ENCODE peak calls at places on chromosomes 1 and 21, in seven cellular contexts. N, J, T, O, A, W and R are unnamed samples. For H3K27me3, the result is how much of the 10 kb centered on the place peaks cover.

GRCh38 chr1:207059881-207060280 is 6.8 kb downstream of the PFKFB2 start:
- DNase-seq in T (no peak), J (no peak), W (no peak), A (no peak), O (no peak), N (no peak), R (no peak)

GRCh38 chr1:56686171-56686570 is 41.1 kb downstream of the PRKAA2 start:
- DNase-seq in N (no peak), A (no peak), O (no peak), T (peak), W (no peak), J (no peak), R (no peak)

GRCh38 chr1:51518033-51518729 is 885 bp downstream of the EPS15 start:
- DNase-seq in J (peak), W (peak), N (peak), O (peak), A (peak), T (no peak), R (no peak)

GRCh38 chr21:46188226-46189212 is 4.3 kb upstream of the SPATC1L start:
- DNase-seq in N (peak), J (no peak), T (peak), O (peak), A (peak), W (peak), R (no peak)

GRCh38 chr1:3898994-3899775 is 887 bp downstream of the C1orf174 start:
- DNase-seq in J (no peak), T (no peak), A (no peak), N (no peak), O (no peak), W (no peak), R (no peak)

GRCh38 chr1:5847013-5847654 is 145.1 kb downstream of the NPHP4 start:
- DNase-seq in T (peak), W (no peak), N (peak), O (no peak), A (no peak), J (no peak), R (no peak)

GRCh38 chr1:165516469-165516868 is 27.3 kb upstream of the LRRC52 start:
- DNase-seq in J (no peak), T (no peak), W (no peak), A (no peak), O (no peak), N (no peak), R (no peak)

GRCh38 chr1:223217781-223218180 is 74.7 kb upstream of the TLR5 start:
- DNase-seq in T (no peak), W (no peak), J (no peak), A (no peak), O (no peak), N (no peak), R (no peak)

GRCh38 chr1:31764307-31765040 is at the start of gene ADGRB2:
- DNase-seq in A (no peak), W (peak), O (no peak), J (no peak), T (no peak), N (no peak), R (no peak)

GRCh38 chr1:204073837-204074273 is 940 bp downstream of the SOX13 start:
- DNase-seq in O (no peak), T (no peak), N (no peak), J (peak), W (no peak), A (no peak), R (no peak)

GRCh38 chr1:169901119-169901518 is 7.4 kb upstream of the SCYL3 start:
- DNase-seq in W (no peak), O (no peak), N (no peak), J (no peak), A (no peak), T (no peak), R (no peak)

GRCh38 chr1:100065969-100066227 is 66.8 kb downstream of the SASS6 start:
- DNase-seq in N (no peak), W (no peak), O (no peak), A (no peak), T (no peak), J (no peak), R (no peak)

GRCh38 chr1:116871772-116872146 is 38.0 kb upstream of the PTGFRN start:
- DNase-seq in A (no peak), W (no peak), T (no peak), N (no peak), J (no peak), O (no peak), R (no peak)

GRCh38 chr1:39826583-39826982 is 37.9 kb upstream of the BMP8B start:
- DNase-seq in O (no peak), W (no peak), J (no peak), N (no peak), T (no peak), A (no peak), R (no peak)

GRCh38 chr1:207841318-207841717 is 69.6 kb downstream of the CD34 start:
- DNase-seq in J (no peak), O (no peak), T (no peak), W (no peak), A (no peak), N (no peak), R (no peak)

GRCh38 chr1:28553229-28553930 is 495 bp downstream of the TRNAU1AP start:
- DNase-seq in A (peak), N (no peak), O (peak), J (peak), T (peak), W (peak), R (peak)

GRCh38 chr1:205515781-205516253 is 11.3 kb downstream of the CDK18 start:
- DNase-seq in W (peak), N (peak), T (peak), A (no peak), O (peak), J (peak), R (no peak)

GRCh38 chr1:226637147-226637935 is 88.8 kb downstream of the STUM start:
- DNase-seq in J (no peak), W (peak), O (peak), A (no peak), T (no peak), N (no peak), R (no peak)

GRCh38 chr1:234730542-234731370 is 120.8 kb upstream of the IRF2BP2 start:
- DNase-seq in O (no peak), J (no peak), T (no peak), N (no peak), W (no peak), A (no peak), R (no peak)

GRCh38 chr1:151581946-151582345 is 29.9 kb upstream of the SNX27 start:
- DNase-seq in O (no peak), A (no peak), T (no peak), N (no peak), J (no peak), W (no peak), R (no peak)

GRCh38 chr1:10528066-10529014 is 53.6 kb downstream of the PEX14 start:
- DNase-seq in J (peak), T (peak), N (peak), A (peak), W (no peak), O (no peak), R (peak)

GRCh38 chr1:170634819-170635410 is 29.0 kb upstream of the PRRX1 start:
- DNase-seq in N (no peak), W (no peak), T (no peak), O (no peak), A (no peak), J (no peak), R (no peak)

GRCh38 chr1:61284933-61285332 is 202.6 kb downstream of the NFIA start:
- DNase-seq in N (no peak), A (no peak), J (no peak), W (no peak), T (no peak), O (no peak), R (no peak)

GRCh38 chr1:48031676-48032075 is 34.5 kb upstream of the TRABD2B start:
- DNase-seq in A (no peak), N (no peak), T (no peak), W (no peak), J (no peak), O (no peak), R (no peak)

GRCh38 chr1:26154750-26155149 is 4.1 kb upstream of the FAM110D start:
- DNase-seq in O (no peak), W (no peak), N (no peak), A (no peak), J (no peak), T (no peak), R (no peak)

GRCh38 chr1:68269637-68270430 is 37.5 kb upstream of the WLS start:
- DNase-seq in T (peak), J (peak), N (peak), W (no peak), A (no peak), O (no peak), R (peak)

GRCh38 chr1:15244813-15245212 is 2.2 kb upstream of the FHAD1 start:
- DNase-seq in N (no peak), W (no peak), T (no peak), O (no peak), J (no peak), A (no peak), R (no peak)

GRCh38 chr1:32179193-32179442 is 357 bp upstream of the TXLNA start:
- DNase-seq in W (no peak), A (no peak), O (no peak), N (no peak), T (no peak), J (no peak), R (no peak)

GRCh38 chr1:115112496-115113375 is 23.4 kb upstream of the TSPAN2 start:
- DNase-seq in T (no peak), O (peak), A (no peak), N (peak), J (no peak), W (peak), R (no peak)

GRCh38 chr1:203911806-203912205 is 50.4 kb downstream of the SNRPE start:
- DNase-seq in N (no peak), T (no peak), O (no peak), W (no peak), J (no peak), A (no peak), R (no peak)

GRCh38 chr1:15953294-15953771 is 22.6 kb downstream of the ZBTB17 start:
- DNase-seq in N (no peak), O (no peak), A (no peak), W (peak), T (no peak), J (peak), R (no peak)

GRCh38 chr1:28640766-28641165 is 2.1 kb downstream of the TAF12 start:
- DNase-seq in O (no peak), A (no peak), N (no peak), J (no peak), T (peak), W (no peak), R (no peak)

GRCh38 chr1:161772397-161772796 is 6.3 kb downstream of the ATF6 start:
- DNase-seq in W (no peak), O (no peak), T (no peak), A (no peak), N (no peak), J (no peak), R (no peak)

GRCh38 chr21:29125199-29125598 is 5.2 kb upstream of the MAP3K7CL start:
- DNase-seq in J (no peak), A (no peak), O (no peak), T (no peak), N (no peak), W (no peak), R (no peak)
- H3K27me3 ChIP-seq in J (under half), A (under half), O (under half), T (under half), N (under half), W (under half), R (under half)

GRCh38 chr1:17916702-17917101 is 161.6 kb downstream of the ACTL8 start:
- DNase-seq in W (no peak), A (no peak), N (no peak), O (no peak), T (no peak), J (no peak), R (no peak)
- H3K27me3 ChIP-seq in W (under half), A (under half), N (under half), O (half or more), T (under half), J (under half), R (under half)

GRCh38 chr21:45029968-45030636 is 44.3 kb upstream of the ADARB1 start:
- DNase-seq in W (peak), A (no peak), J (no peak), N (no peak), O (no peak), T (no peak), R (no peak)

GRCh38 chr21:45032977-45033705 is 41.2 kb upstream of the ADARB1 start:
- DNase-seq in O (no peak), T (no peak), J (no peak), N (peak), A (no peak), W (no peak), R (no peak)

GRCh38 chr21:45032332-45032731 is 42.0 kb upstream of the ADARB1 start:
- DNase-seq in A (no peak), J (no peak), N (no peak), T (no peak), W (no peak), O (no peak), R (no peak)

GRCh38 chr21:45030637-45031218 is 43.7 kb upstream of the ADARB1 start:
- DNase-seq in W (peak), O (no peak), N (no peak), A (no peak), T (no peak), J (no peak), R (no peak)

DNA sequence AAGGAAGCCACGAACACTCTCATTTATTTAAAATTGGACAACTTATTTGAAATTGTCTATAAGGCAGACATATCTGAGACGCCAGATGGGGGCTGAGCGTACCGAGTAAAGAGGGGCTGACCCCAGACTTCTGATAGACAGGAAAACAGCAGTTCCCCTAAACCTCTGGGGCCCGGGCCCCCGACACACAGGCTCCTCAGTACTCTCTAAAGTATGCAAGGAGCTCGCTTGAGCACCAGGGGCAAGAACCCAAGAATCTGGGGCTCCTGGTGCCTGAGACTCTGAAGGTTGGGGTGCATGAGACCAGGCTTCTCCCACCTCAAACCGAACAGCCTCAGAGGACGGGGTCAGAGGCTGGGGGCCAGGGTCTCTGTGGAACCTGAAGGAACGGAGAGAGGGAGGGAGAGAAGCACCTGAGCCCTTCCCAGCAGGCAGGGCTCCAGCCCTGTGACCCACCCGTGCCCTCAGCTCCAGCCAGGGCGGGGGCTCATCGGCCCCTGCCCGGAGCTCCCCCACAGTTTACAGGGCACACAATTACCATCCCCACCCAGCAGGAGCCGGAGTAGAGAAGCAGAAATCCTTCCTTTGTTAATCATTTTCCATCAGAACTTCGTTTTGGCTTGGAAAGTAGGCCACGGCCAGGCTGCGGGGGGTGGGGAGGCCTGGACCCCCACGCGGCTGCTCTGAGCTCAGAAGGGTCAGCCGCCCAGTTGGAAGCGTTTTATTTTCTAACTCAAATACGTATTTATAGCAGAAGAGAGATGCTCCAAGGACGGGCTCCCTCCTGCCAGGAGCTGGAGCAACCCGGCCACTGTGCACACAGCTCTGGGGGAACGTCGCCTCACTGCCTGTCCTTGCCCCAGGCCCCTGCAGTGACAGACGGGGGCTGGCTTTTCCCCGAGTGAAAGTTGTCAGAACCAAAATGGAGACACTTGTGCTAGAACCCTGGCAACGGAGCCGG is 42.9 kb upstream of the ADARB1 start:
- DNase-seq in O (no peak), A (no peak), W (no peak), N (no peak), J (no peak), T (no peak), R (no peak)
- H3K27me3 ChIP-seq in O (under half), A (under half), W (under half), N (under half), J (under half), T (under half), R (under half)

GRCh38 chr1:197911172-197911856 is 5.9 kb upstream of the LHX9 start:
- DNase-seq in O (no peak), A (no peak), J (peak), W (peak), N (no peak), T (no peak), R (no peak)
- H3K27me3 ChIP-seq in O (half or more), A (under half), J (under half), W (under half), N (half or more), T (half or more), R (under half)

GRCh38 chr1:156638189-156638588 is 3.7 kb upstream of the BCAN start:
- DNase-seq in T (no peak), W (no peak), N (no peak), J (no peak), A (no peak), O (no peak), R (no peak)

GRCh38 chr1:156638596-156638995 is 3.3 kb upstream of the BCAN start:
- DNase-seq in J (no peak), N (no peak), T (no peak), A (no peak), W (no peak), O (no peak), R (no peak)

GRCh38 chr1:156641761-156642264 is at the start of gene BCAN:
- DNase-seq in W (peak), T (no peak), O (peak), A (no peak), N (no peak), J (peak), R (no peak)

GRCh38 chr1:156640842-156641706 is 843 bp upstream of the BCAN start:
- DNase-seq in A (no peak), W (no peak), N (no peak), T (no peak), O (no peak), J (no peak), R (no peak)

DNA sequence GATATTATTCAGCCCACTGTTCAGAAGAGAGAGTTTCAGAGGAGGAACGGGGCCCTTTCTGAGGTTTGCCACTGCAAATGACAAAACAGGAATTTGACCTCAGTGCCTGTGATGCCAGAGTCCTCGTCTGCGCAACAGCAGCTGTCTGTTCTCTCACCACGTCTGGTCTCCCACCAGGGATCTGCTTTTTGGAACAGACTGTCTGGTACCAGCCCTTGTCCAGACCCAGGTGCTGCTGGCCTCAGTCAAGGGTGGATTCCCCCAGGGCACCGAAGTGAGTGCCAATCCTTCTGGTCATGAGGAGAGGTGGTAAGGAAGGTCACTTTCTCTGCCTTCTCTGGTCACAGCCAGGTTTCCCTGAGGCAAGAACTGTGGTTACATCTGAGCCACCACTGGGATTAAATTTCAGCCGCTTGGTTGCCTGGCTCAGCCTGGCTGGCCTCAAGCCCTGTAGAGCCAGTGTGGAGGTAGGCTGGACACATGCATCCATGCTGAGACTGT is 2.3 kb upstream of the BCAN start:
- DNase-seq in J (peak), W (peak), T (no peak), N (no peak), A (peak), O (no peak), R (no peak)
- H3K27me3 ChIP-seq in J (under half), W (under half), T (half or more), N (half or more), A (under half), O (half or more), R (half or more)

GRCh38 chr1:23906731-23907130 is 6.4 kb downstream of the CNR2 start:
- DNase-seq in O (no peak), W (no peak), N (no peak), J (no peak), T (no peak), A (no peak), R (no peak)

GRCh38 chr1:23904748-23905357 is 8.3 kb downstream of the CNR2 start:
- DNase-seq in T (no peak), N (no peak), J (no peak), O (no peak), W (no peak), A (no peak), R (no peak)

GRCh38 chr1:23902611-23903278 is 10.4 kb downstream of the CNR2 start:
- DNase-seq in A (no peak), J (no peak), T (no peak), O (no peak), W (peak), N (no peak), R (no peak)

GRCh38 chr1:23903754-23904153 is 9.4 kb downstream of the CNR2 start:
- DNase-seq in J (no peak), T (no peak), A (no peak), W (no peak), O (no peak), N (no peak), R (no peak)

GRCh38 chr1:23905461-23906025 is 7.6 kb downstream of the CNR2 start:
- DNase-seq in N (no peak), W (peak), O (no peak), J (no peak), A (no peak), T (no peak), R (no peak)
- H3K27me3 ChIP-seq in N (under half), W (under half), O (half or more), J (under half), A (under half), T (under half), R (under half)

GRCh38 chr1:155079210-155079486 is 511 bp downstream of the EFNA3 start:
- DNase-seq in W (no peak), O (no peak), A (no peak), T (no peak), N (no peak), J (no peak), R (no peak)
- H3K27me3 ChIP-seq in W (under half), O (under half), A (under half), T (under half), N (under half), J (under half), R (under half)

GRCh38 chr21:34674467-34674866 is 5.7 kb downstream of the CLIC6 start:
- DNase-seq in W (no peak), N (no peak), T (no peak), A (no peak), O (no peak), J (no peak), R (no peak)

GRCh38 chr21:34670962-34671348 is 2.2 kb downstream of the CLIC6 start:
- DNase-seq in A (no peak), N (no peak), J (no peak), T (no peak), W (no peak), O (no peak), R (no peak)

GRCh38 chr21:34670220-34670961 is 1.6 kb downstream of the CLIC6 start:
- DNase-seq in A (no peak), O (no peak), T (no peak), W (no peak), J (no peak), N (no peak), R (no peak)

GRCh38 chr21:34673006-34673405 is 4.2 kb downstream of the CLIC6 start:
- DNase-seq in W (no peak), O (no peak), N (no peak), A (no peak), T (no peak), J (no peak), R (no peak)

GRCh38 chr21:34671891-34672290 is 3.1 kb downstream of the CLIC6 start:
- DNase-seq in J (no peak), N (no peak), A (no peak), W (no peak), T (no peak), O (no peak), R (no peak)
- H3K27me3 ChIP-seq in J (under half), N (under half), A (under half), W (under half), T (half or more), O (half or more), R (under half)